ENCODE peak calls at places on chromosomes 11 and 22, in ten cellular contexts. I, N, K, U, L, S, D, B, X and C are unnamed samples. For H3K36me3 and H3K27me3, the result is how much of the 10 kb centered on the place peaks cover.

GRCh38 chr11:111537336-111537860 is 3.1 kb upstream of the LAYN start:
- DNase-seq in I (no peak), N (no peak), K (no peak), U (no peak), L (no peak), S (no peak), D (no peak), B (no peak), X (no peak), C (peak)

GRCh38 chr11:120121914-120122473 is 15.9 kb downstream of the TRIM29 start:
- DNase-seq in I (no peak), N (peak), K (no peak), U (no peak), L (no peak), S (no peak), D (peak), B (no peak), X (no peak), C (no peak)

GRCh38 chr22:25410849-25411248 is 153.6 kb upstream of the GRK3 start:
- DNase-seq in I (no peak), N (no peak), K (no peak), U (no peak), L (no peak), S (no peak), D (no peak), B (peak), X (no peak), C (no peak)

GRCh38 chr11:8251767-8252295 is 11.8 kb downstream of the LMO1 start:
- DNase-seq in I (no peak), N (no peak), K (no peak), U (no peak), L (no peak), S (no peak), D (no peak), B (no peak), X (no peak), C (no peak)

GRCh38 chr11:6655020-6655789 is 404 bp downstream of the DCHS1 start:
- DNase-seq in I (no peak), N (no peak), K (peak), U (peak), L (peak), S (no peak), D (peak), B (no peak), X (no peak), C (no peak)

GRCh38 chr11:15613231-15613630 is 498.5 kb downstream of the INSC start:
- DNase-seq in I (no peak), N (no peak), K (no peak), U (no peak), L (no peak), S (no peak), D (no peak), B (no peak), X (no peak), C (no peak)

GRCh38 chr11:73348838-73349237 is 27.4 kb upstream of the RELT start:
- DNase-seq in I (no peak), N (no peak), K (no peak), U (no peak), L (no peak), S (no peak), D (no peak), B (no peak), X (no peak), C (no peak)

GRCh38 chr11:47056261-47056915 is 119.8 kb downstream of the CSTPP1 start:
- DNase-seq in I (no peak), N (peak), K (no peak), U (no peak), L (no peak), S (no peak), D (no peak), B (no peak), X (peak), C (no peak)

GRCh38 chr11:83835423-83835822 is 549.3 kb upstream of the CCDC90B start:
- DNase-seq in I (no peak), N (peak), K (no peak), U (no peak), L (no peak), S (no peak), D (no peak), B (peak), X (no peak), C (no peak)

GRCh38 chr11:121762820-121763219 is 310.1 kb upstream of the SORL1-AS1 start:
- DNase-seq in I (peak), N (peak), K (no peak), U (peak), L (no peak), S (no peak), D (peak), B (no peak), X (peak), C (peak)

GRCh38 chr22:42366815-42367581 is 65.2 kb downstream of the NFAM1 start:
- DNase-seq in I (peak), N (no peak), K (no peak), U (no peak), L (no peak), S (no peak), D (no peak), B (no peak), X (no peak), C (no peak)

GRCh38 chr22:49451070-49451840 is 376.4 kb downstream of the BRD1 start:
- DNase-seq in I (no peak), N (no peak), K (no peak), U (no peak), L (no peak), S (no peak), D (no peak), B (no peak), X (no peak), C (no peak)

GRCh38 chr11:130246719-130247118 is 68.0 kb downstream of the ZBTB44 start:
- DNase-seq in I (no peak), N (peak), K (no peak), U (no peak), L (no peak), S (no peak), D (no peak), B (no peak), X (no peak), C (no peak)

GRCh38 chr11:111177037-111177988 is 68.2 kb upstream of the POU2AF2 start:
- DNase-seq in I (no peak), N (no peak), K (no peak), U (no peak), L (no peak), S (no peak), D (no peak), B (peak), X (no peak), C (no peak)

GRCh38 chr11:102850973-102851745 is 7.8 kb upstream of the MMP3 start:
- DNase-seq in I (no peak), N (peak), K (no peak), U (no peak), L (no peak), S (no peak), D (no peak), B (no peak), X (no peak), C (no peak)

DNA sequence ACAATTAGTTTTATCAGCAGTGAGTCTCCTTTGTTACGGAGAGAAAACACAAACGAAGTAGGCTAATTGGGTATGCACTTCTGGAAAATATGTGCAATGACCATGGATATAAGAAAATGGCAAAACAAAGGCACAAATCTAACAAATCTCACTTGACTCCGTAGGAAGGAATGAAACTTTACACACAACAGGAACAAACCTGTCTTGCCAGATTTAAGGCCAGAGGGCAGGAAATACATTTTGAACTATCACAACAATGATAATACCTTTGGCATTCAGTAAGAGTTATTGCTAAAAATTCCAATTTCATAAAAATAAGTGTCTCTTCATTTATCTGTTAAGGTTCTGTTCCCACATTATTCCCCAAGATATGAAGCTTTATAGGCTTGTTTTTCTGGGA is 36.6 kb downstream of the SLC25A17 start:
- DNase-seq in I (no peak), N (peak), K (no peak), U (no peak), L (no peak), S (no peak), D (no peak), B (no peak), X (no peak), C (no peak)
- H3K36me3 ChIP-seq in I (under half), N (under half), K (under half), U (half or more), L (under half), S (under half), D (under half), B (under half), X (under half), C (under half)

GRCh38 chr11:61754534-61755482 is 2.4 kb downstream of the MYRF start:
- DNase-seq in I (no peak), N (no peak), K (no peak), U (no peak), L (no peak), S (no peak), D (peak), B (no peak), X (no peak), C (no peak)

GRCh38 chr11:61753672-61754071 is 1.2 kb downstream of the MYRF start:
- DNase-seq in I (no peak), N (no peak), K (no peak), U (no peak), L (no peak), S (no peak), D (no peak), B (no peak), X (no peak), C (no peak)

GRCh38 chr11:61757213-61757862 is 4.9 kb downstream of the MYRF start:
- DNase-seq in I (no peak), N (no peak), K (no peak), U (no peak), L (no peak), S (no peak), D (no peak), B (no peak), X (no peak), C (no peak)

GRCh38 chr11:61756147-61756451 is 3.7 kb downstream of the MYRF start:
- DNase-seq in I (no peak), N (no peak), K (no peak), U (no peak), L (no peak), S (no peak), D (no peak), B (no peak), X (no peak), C (no peak)

DNA sequence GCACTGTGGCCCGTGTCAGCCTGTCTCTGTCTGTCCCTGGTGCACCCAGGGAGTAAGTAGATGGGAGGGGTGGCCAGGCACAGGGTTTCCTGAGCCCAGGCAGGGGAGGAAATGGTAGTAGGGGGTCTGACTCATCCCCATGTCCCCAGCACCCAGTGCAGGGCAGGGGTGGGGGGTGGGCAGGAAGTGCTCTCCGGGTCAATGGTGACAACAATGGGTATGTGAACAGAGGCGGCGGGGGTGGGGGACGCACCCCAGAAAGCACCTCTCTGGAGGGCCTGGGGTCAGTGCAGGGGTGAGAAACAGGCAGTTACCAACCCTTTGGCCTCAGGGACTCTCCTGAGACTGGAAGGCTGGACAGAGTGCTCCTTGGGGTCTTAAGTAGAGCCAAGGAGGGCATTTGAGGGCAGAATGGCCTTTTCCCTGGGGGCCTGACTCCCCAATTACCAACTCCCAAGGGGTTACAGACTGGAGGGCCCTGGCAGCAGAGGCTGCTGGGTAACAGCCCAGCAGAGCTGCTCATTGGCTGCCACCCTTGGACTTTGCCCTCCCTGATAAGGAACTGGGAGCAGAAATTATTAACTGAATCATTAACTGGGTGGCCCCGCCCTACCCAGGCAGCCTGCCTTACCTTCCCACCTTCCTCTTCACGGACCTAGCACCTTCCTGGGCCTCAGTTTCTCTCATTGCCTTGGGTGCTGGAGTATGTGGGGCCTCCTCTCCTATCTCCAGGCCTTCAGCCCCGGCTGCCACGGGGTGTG is 4.2 kb downstream of the MYRF start:
- DNase-seq in I (no peak), N (no peak), K (no peak), U (no peak), L (peak), S (no peak), D (no peak), B (no peak), X (no peak), C (no peak)
- H3K4me3 ChIP-seq in I (no peak), N (no peak), K (no peak), U (no peak), L (no peak), S (no peak), D (no peak), B (no peak), X (no peak), C (no peak)

DNA sequence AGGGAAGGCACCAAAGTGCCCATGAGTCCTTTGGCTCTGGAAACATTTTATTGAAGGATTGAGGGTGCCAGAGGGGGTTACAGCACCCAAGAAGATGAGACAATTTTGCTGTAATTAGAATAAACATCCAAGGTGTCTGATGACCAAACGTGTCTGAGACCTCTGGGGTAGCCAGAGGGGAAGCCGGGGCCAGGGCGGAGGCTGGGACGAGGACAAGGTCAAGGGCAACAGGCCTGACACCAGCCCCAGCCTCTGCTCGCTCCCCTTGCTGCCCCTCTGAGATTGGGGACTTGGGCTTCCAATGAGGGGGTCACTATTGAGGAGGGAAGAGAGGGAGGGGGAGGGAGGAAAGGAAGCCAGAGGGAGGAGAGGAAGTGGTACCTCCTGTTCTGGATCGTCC is 25.6 kb downstream of the TMPRSS6 start:
- DNase-seq in I (no peak), N (no peak), K (no peak), U (no peak), L (no peak), S (no peak), D (no peak), B (no peak), X (no peak), C (no peak)
- H3K27me3 ChIP-seq in I (half or more), N (under half), K (under half), U (under half), L (under half), S (under half), D (under half), B (half or more), X (under half), C (under half)

GRCh38 chr11:118640332-118641154 is 33.1 kb downstream of the PHLDB1 start:
- DNase-seq in I (no peak), N (no peak), K (no peak), U (no peak), L (no peak), S (no peak), D (no peak), B (no peak), X (no peak), C (no peak)
- H3K36me3 ChIP-seq in I (half or more), N (under half), K (under half), U (half or more), L (under half), S (half or more), D (under half), B (under half), X (under half), C (under half)

GRCh38 chr22:31107206-31108118 is at the start of gene SELENOM:
- DNase-seq in I (peak), N (peak), K (peak), U (peak), L (peak), S (peak), D (peak), B (peak), X (peak), C (peak)
- H3K4me3 ChIP-seq in I (peak), N (peak), K (peak), U (peak), L (peak), S (peak), D (peak), B (peak), X (peak), C (peak)

DNA sequence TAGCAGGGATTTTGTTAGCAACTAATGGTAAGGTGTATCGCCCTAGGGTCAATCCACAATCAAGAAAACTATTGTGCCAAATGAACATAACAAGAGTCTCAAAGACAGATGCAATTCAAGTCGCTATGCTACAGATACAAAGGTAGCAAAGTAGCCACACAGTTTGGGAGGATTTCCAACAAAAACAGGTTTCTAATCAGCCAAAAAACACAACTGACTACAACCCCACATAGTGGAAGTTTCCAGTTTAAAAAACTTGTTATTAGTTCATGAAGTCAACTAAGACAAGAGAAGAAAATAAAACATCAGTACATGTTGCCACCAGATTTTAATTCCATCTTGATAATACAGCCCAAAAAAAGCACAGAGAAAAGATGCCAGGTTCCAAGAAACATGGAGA is 38.0 kb downstream of the MYH9 start:
- DNase-seq in I (no peak), N (no peak), K (no peak), U (no peak), L (no peak), S (no peak), D (no peak), B (no peak), X (no peak), C (no peak)
- H3K27me3 ChIP-seq in I (under half), N (under half), K (under half), U (under half), L (under half), S (under half), D (under half), B (under half), X (under half), C (under half)